ENCODE peak calls at places on chromosomes 13 and 19, in nine cellular contexts. F is iPS-NIHi11, M is AG04450, Z is uterus, J is ELF-1, W is RWPE1, E is smooth muscle cell of the brain vasculature, O is fibroblast of lung, S is astrocyte of the spinal cord. P is an unnamed sample.

GRCh38 chr13:31200636-31200970 is 828 bp downstream of the B3GLCT start:
- DNase-seq in F (no peak), M (no peak), Z (peak; percentile 38), J (peak; percentile 53), W (peak; percentile 25), E (no peak), O (peak; percentile 41), S (peak; percentile 21), P (no peak)

GRCh38 chr19:1168877-1169791 is 4.9 kb downstream of the SBNO2 start:
- DNase-seq in F (peak; percentile 14), M (no peak), Z (peak; percentile 64), J (peak; percentile 69), W (peak; percentile 86), E (no peak), O (peak; percentile 75), S (peak; percentile 54), P (no peak)

GRCh38 chr19:19459099-19459498 is 53.6 kb downstream of the GATAD2A start:
- DNase-seq in F (no peak), M (no peak), Z (no peak), J (no peak), W (no peak), E (no peak), O (no peak), S (peak; percentile 45), P (no peak)

GRCh38 chr19:45153339-45154063 is 7.3 kb downstream of the NKPD1 start:
- DNase-seq in F (peak; percentile 80), M (no peak), Z (no peak), J (peak; percentile 79), W (no peak), E (no peak), O (peak; percentile 51), S (peak; percentile 23), P (no peak)

GRCh38 chr13:43446126-43446525 is 340.6 kb downstream of the ENOX1 start:
- DNase-seq in F (no peak), M (no peak), Z (no peak), J (no peak), W (no peak), E (no peak), O (peak; percentile 65), S (peak; percentile 27), P (no peak)

GRCh38 chr13:29791997-29792775 is 58.2 kb downstream of the UBL3 start:
- DNase-seq in F (no peak), M (no peak), Z (no peak), J (no peak), W (no peak), E (no peak), O (peak; percentile 65), S (peak; percentile 12), P (no peak)

GRCh38 chr19:41206926-41207750 is 11.9 kb upstream of the AXL start:
- DNase-seq in F (no peak), M (no peak), Z (peak; percentile 60), J (peak; percentile 28), W (no peak), E (no peak), O (no peak), S (no peak), P (no peak)

GRCh38 chr19:29118384-29118783 is 94.6 kb downstream of the UQCRFS1 start:
- DNase-seq in F (no peak), M (no peak), Z (no peak), J (no peak), W (no peak), E (no peak), O (no peak), S (no peak), P (no peak)

GRCh38 chr13:32228330-32229041 is 86.7 kb downstream of the ZAR1L start:
- DNase-seq in F (no peak), M (peak; percentile 46), Z (no peak), J (no peak), W (peak; percentile 4), E (no peak), O (peak; percentile 76), S (peak; percentile 75), P (no peak)

GRCh38 chr13:30898721-30899188 is 7.3 kb upstream of the MEDAG start:
- DNase-seq in F (no peak), M (peak; percentile 89), Z (peak; percentile 43), J (no peak), W (peak; percentile 15), E (peak; percentile 87), O (peak; percentile 97), S (peak; percentile 98), P (no peak)

GRCh38 chr13:83221813-83222241 is 660.4 kb downstream of the SLITRK1 start:
- DNase-seq in F (no peak), M (peak; percentile 18), Z (no peak), J (no peak), W (peak; percentile 36), E (no peak), O (peak; percentile 91), S (peak; percentile 78), P (peak; percentile 75)

GRCh38 chr19:41936416-41936850 is 8.2 kb upstream of the ERFL start:
- DNase-seq in F (no peak), M (no peak), Z (no peak), J (no peak), W (no peak), E (no peak), O (no peak), S (no peak), P (peak; percentile 52)

GRCh38 chr19:50720921-50721291 is 1.3 kb upstream of the SHANK1 start:
- DNase-seq in F (no peak), M (no peak), Z (no peak), J (no peak), W (no peak), E (no peak), O (no peak), S (no peak), P (peak; percentile 30)

GRCh38 chr19:34350161-34350561 is 14.8 kb upstream of the GPI start:
- DNase-seq in F (no peak), M (no peak), Z (no peak), J (no peak), W (no peak), E (no peak), O (peak; percentile 38), S (no peak), P (no peak)

GRCh38 chr13:93249259-93249917 is 22.8 kb downstream of the GPC6 start:
- DNase-seq in F (no peak), M (peak; percentile 69), Z (no peak), J (peak; percentile 33), W (peak; percentile 68), E (no peak), O (peak; percentile 93), S (peak; percentile 94), P (no peak)

GRCh38 chr13:106432636-106433035 is 102.8 kb downstream of the EFNB2 start:
- DNase-seq in F (no peak), M (no peak), Z (no peak), J (peak; percentile 39), W (peak; percentile 44), E (no peak), O (peak; percentile 28), S (no peak), P (peak; percentile 4)

GRCh38 chr19:40200352-40201099 is 9.3 kb downstream of the MAP3K10 start:
- DNase-seq in F (no peak), M (no peak), Z (no peak), J (no peak), W (no peak), E (no peak), O (peak; percentile 27), S (no peak), P (no peak)

GRCh38 chr19:17757125-17757524 is 5.8 kb downstream of the FCHO1 start:
- DNase-seq in F (no peak), M (no peak), Z (peak; percentile 26), J (no peak), W (peak; percentile 73), E (no peak), O (peak; percentile 55), S (peak; percentile 42), P (no peak)

GRCh38 chr13:110398564-110399507 is 91.8 kb downstream of the COL4A2 start:
- DNase-seq in F (no peak), M (no peak), Z (peak; percentile 6), J (no peak), W (no peak), E (no peak), O (peak; percentile 94), S (peak; percentile 82), P (no peak)